ENCODE peak calls at places on chromosomes 12 and 14, in nine cellular contexts. W, K, J, L, V, N, M, D and S are unnamed samples.

GRCh38 chr12:102463659-102464249 is 16.6 kb downstream of the IGF1 start:
- DNase-seq in W (no peak), K (no peak), J (no peak), L (no peak), V (no peak), N (no peak), M (no peak), D (no peak), S (no peak)

GRCh38 chr14:91219505-91220389 is 24.8 kb downstream of the GPR68 start:
- DNase-seq in W (no peak), K (no peak), J (no peak), L (peak; percentile 48), V (no peak), N (no peak), M (no peak), D (no peak), S (no peak)

GRCh38 chr12:124952801-124953200 is 36.1 kb downstream of the DHX37 start:
- DNase-seq in W (no peak), K (no peak), J (no peak), L (no peak), V (no peak), N (no peak), M (no peak), D (no peak), S (no peak)

GRCh38 chr12:52865090-52865944 is 16.5 kb upstream of the KRT78 start:
- DNase-seq in W (peak; percentile 80), K (peak; percentile 92), J (no peak), L (peak; percentile 48), V (peak; percentile 80), N (peak; percentile 59), M (peak; percentile 46), D (peak; percentile 63), S (peak; percentile 81)

GRCh38 chr12:47458273-47458672 is 247.6 kb downstream of the RPAP3 start:
- DNase-seq in W (no peak), K (peak; percentile 39), J (no peak), L (no peak), V (no peak), N (peak; percentile 6), M (no peak), D (peak; percentile 91), S (peak; percentile 32)

GRCh38 chr14:23094666-23095195 is at the start of gene ACIN1:
- DNase-seq in W (no peak), K (peak; percentile 91), J (peak; percentile 63), L (no peak), V (peak; percentile 80), N (peak; percentile 87), M (peak; percentile 82), D (peak; percentile 81), S (no peak)

GRCh38 chr12:11656550-11656949 is 7.1 kb downstream of the ETV6 start:
- DNase-seq in W (no peak), K (no peak), J (no peak), L (no peak), V (no peak), N (peak; percentile 18), M (no peak), D (peak; percentile 51), S (no peak)

GRCh38 chr12:43453761-43454160 is 98.2 kb downstream of the ADAMTS20 start:
- DNase-seq in W (no peak), K (no peak), J (no peak), L (no peak), V (no peak), N (no peak), M (no peak), D (no peak), S (no peak)

GRCh38 chr12:119208626-119209061 is 29.9 kb downstream of the HSPB8 start:
- DNase-seq in W (peak; percentile 54), K (peak; percentile 74), J (no peak), L (peak; percentile 83), V (no peak), N (peak; percentile 5), M (peak; percentile 41), D (peak; percentile 21), S (peak; percentile 17)

GRCh38 chr12:117507547-117507946 is 146.1 kb upstream of the NOS1 start:
- DNase-seq in W (no peak), K (no peak), J (no peak), L (no peak), V (no peak), N (no peak), M (no peak), D (no peak), S (peak; percentile 30)

GRCh38 chr12:28158353-28158752 is 31.9 kb upstream of the CCDC91 start:
- DNase-seq in W (no peak), K (no peak), J (no peak), L (no peak), V (no peak), N (no peak), M (no peak), D (peak; percentile 26), S (no peak)

GRCh38 chr14:95250126-95250824 is 69.4 kb downstream of the CLMN start:
- DNase-seq in W (no peak), K (no peak), J (no peak), L (no peak), V (no peak), N (no peak), M (no peak), D (no peak), S (no peak)

GRCh38 chr14:70096866-70097265 is 91.9 kb downstream of the SLC8A3 start:
- DNase-seq in W (no peak), K (peak; percentile 12), J (no peak), L (no peak), V (no peak), N (no peak), M (no peak), D (no peak), S (no peak)

GRCh38 chr12:48924617-48925217 is 575 bp downstream of the FKBP11 start:
- DNase-seq in W (peak; percentile 72), K (peak; percentile 62), J (peak; percentile 70), L (peak; percentile 20), V (no peak), N (peak; percentile 52), M (peak; percentile 41), D (peak; percentile 11), S (peak; percentile 65)

GRCh38 chr14:89797148-89797547 is 157.4 kb downstream of the EFCAB11 start:
- DNase-seq in W (no peak), K (no peak), J (no peak), L (no peak), V (no peak), N (no peak), M (no peak), D (no peak), S (no peak)

GRCh38 chr12:904010-904414 is 45.5 kb downstream of the RAD52 start:
- DNase-seq in W (no peak), K (no peak), J (no peak), L (no peak), V (peak; percentile 23), N (no peak), M (no peak), D (no peak), S (no peak)
- H3K9me3 ChIP-seq in W (no peaks in the 10 kb centered on the region), K (no peaks in the 10 kb centered on the region), J (no peaks in the 10 kb centered on the region), L (no peaks in the 10 kb centered on the region), V (no peaks in the 10 kb centered on the region), N (no peaks in the 10 kb centered on the region), M (no peaks in the 10 kb centered on the region), D (no peaks in the 10 kb centered on the region), S (no peaks in the 10 kb centered on the region)

GRCh38 chr12:131312793-131313545 is 359.3 kb downstream of the ADGRD1 start:
- DNase-seq in W (no peak), K (no peak), J (no peak), L (no peak), V (no peak), N (no peak), M (no peak), D (no peak), S (no peak)

GRCh38 chr12:131315601-131316000 is 361.9 kb downstream of the ADGRD1 start:
- DNase-seq in W (no peak), K (no peak), J (no peak), L (no peak), V (no peak), N (no peak), M (no peak), D (no peak), S (no peak)

GRCh38 chr12:131311764-131312163 is 358.1 kb downstream of the ADGRD1 start:
- DNase-seq in W (no peak), K (no peak), J (no peak), L (no peak), V (no peak), N (no peak), M (no peak), D (no peak), S (no peak)

GRCh38 chr12:131313635-131314034 is 359.9 kb downstream of the ADGRD1 start:
- DNase-seq in W (no peak), K (no peak), J (no peak), L (no peak), V (no peak), N (no peak), M (no peak), D (no peak), S (no peak)

GRCh38 chr12:131314524-131315090 is 360.9 kb downstream of the ADGRD1 start:
- DNase-seq in W (no peak), K (no peak), J (no peak), L (no peak), V (no peak), N (no peak), M (no peak), D (no peak), S (no peak)
- H3K9me3 ChIP-seq in W (no peaks in the 10 kb centered on the region), K (no peaks in the 10 kb centered on the region), J (no peaks in the 10 kb centered on the region), L (peaks cover 7% of the 10 kb centered on the region), V (peaks cover 23% of the 10 kb centered on the region), N (no peaks in the 10 kb centered on the region), M (no peaks in the 10 kb centered on the region), D (peaks cover 4% of the 10 kb centered on the region), S (no peaks in the 10 kb centered on the region)

DNA sequence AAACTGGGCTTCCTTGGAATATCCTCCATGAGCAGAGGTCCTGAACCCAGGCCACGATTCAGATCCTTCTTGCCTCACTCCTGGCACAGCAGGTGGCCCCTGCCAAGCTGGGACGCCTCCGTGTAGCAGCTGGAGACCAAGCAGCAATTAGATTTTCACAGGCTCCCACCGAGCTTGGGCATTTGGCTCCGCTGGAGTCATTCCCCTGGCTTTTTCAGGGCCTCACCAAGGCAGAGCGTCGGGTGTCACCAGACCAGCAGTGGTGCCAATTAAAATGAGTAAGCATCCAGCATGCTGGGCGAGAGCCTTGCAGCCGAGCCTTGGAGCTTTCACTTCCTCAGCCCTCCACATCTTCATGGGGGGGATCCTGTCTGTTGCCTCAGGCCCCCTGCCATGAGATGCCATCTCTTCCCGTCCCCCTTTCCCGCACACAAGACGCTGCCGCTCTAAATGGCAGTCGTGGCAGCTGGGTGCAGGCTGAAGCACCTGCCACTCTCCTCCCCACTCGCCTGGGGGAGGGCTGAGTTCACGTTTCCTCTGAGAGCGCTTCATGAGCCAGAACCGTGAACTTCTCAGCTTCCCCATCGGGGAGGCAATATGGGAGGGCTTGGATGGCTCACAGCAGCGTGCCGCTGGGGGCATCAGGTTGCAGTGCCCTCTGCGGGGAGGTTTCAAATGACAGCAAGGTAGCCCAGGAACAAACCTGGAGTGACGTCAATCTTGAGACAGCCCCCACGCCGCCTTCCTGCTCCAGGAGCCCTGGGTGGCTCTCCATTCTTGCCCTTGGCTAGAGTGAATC is 11.7 kb downstream of the TPCN1 start:
- DNase-seq in W (peak; percentile 44), K (no peak), J (peak; percentile 51), L (peak; percentile 52), V (no peak), N (peak; percentile 82), M (no peak), D (no peak), S (no peak)
- H3K9me3 ChIP-seq in W (no peaks in the 10 kb centered on the region), K (no peaks in the 10 kb centered on the region), J (no peaks in the 10 kb centered on the region), L (no peaks in the 10 kb centered on the region), V (no peaks in the 10 kb centered on the region), N (no peaks in the 10 kb centered on the region), M (no peaks in the 10 kb centered on the region), D (no peaks in the 10 kb centered on the region), S (no peaks in the 10 kb centered on the region)

DNA sequence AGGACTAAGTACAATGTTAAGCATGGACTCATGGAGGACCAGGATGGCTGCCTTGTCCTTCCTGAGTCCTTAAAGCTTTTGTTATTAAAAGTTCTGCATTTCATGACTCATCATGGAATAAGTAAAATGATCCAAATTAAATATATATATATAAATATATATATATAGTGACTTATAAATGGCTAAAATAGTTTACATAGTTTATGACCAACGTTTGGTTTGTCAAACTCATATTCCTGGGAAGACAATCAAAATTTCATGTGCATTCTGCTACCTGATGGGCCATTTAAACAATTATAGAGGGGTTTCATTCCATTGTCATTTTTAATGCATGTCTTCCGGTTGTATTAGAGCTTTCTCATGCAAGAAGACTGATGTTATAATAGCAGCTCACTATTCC is 1190.7 kb downstream of the FSCB start:
- DNase-seq in W (no peak), K (no peak), J (no peak), L (no peak), V (no peak), N (no peak), M (no peak), D (no peak), S (no peak)
- H3K9me3 ChIP-seq in W (no peaks in the 10 kb centered on the region), K (no peaks in the 10 kb centered on the region), J (peaks cover 3% of the 10 kb centered on the region), L (no peaks in the 10 kb centered on the region), V (no peaks in the 10 kb centered on the region), N (no peaks in the 10 kb centered on the region), M (no peaks in the 10 kb centered on the region), D (peaks cover 7% of the 10 kb centered on the region), S (no peaks in the 10 kb centered on the region)